ENCODE peak calls at places on chromosomes 7 and 10, in four cellular contexts. C is hippocampal formation, O is GM12892, E is neural crest cell. F is an unnamed sample.

GRCh38 chr10:112519129-112519761 is 72.2 kb downstream of the VTI1A start:
- DNase-seq in C (no peak), O (no peak), E (no peak), F (no peak)

GRCh38 chr10:118773041-118773440 is 18.3 kb upstream of the CACUL1 start:
- DNase-seq in C (no peak), O (no peak), E (no peak), F (no peak)

GRCh38 chr10:73094249-73094850 is 2.3 kb downstream of the P4HA1 start:
- DNase-seq in C (no peak), O (no peak), E (no peak), F (no peak)

GRCh38 chr10:33201971-33202370 is 132.5 kb downstream of the NRP1 start:
- DNase-seq in C (no peak), O (no peak), E (no peak), F (no peak)

GRCh38 chr10:31582365-31583052 is 263.5 kb downstream of the ZEB1 start:
- DNase-seq in C (no peak), O (no peak), E (no peak), F (no peak)

GRCh38 chr7:27154901-27155815 is 1.3 kb downstream of the HOXA7 start:
- DNase-seq in C (no peak), O (no peak), E (no peak), F (no peak)

GRCh38 chr10:8688881-8689280 is 634.4 kb downstream of the GATA3 start:
- DNase-seq in C (no peak), O (no peak), E (no peak), F (no peak)

GRCh38 chr10:99768430-99769011 is 13.9 kb upstream of the ABCC2 start:
- DNase-seq in C (no peak), O (no peak), E (no peak), F (no peak)

GRCh38 chr7:33882040-33882800 is 23.1 kb upstream of the BMPER start:
- DNase-seq in C (no peak), O (no peak), E (no peak), F (no peak)

GRCh38 chr10:55630491-55631056 is 730.5 kb downstream of the ZWINT start:
- DNase-seq in C (no peak), O (no peak), E (peak), F (no peak)

GRCh38 chr10:91974960-91975359 is 51.4 kb downstream of the BTAF1 start:
- DNase-seq in C (no peak), O (no peak), E (no peak), F (no peak)

GRCh38 chr10:51700228-51700835 is 937 bp upstream of the CSTF2T start:
- DNase-seq in C (no peak), O (no peak), E (no peak), F (no peak)

GRCh38 chr7:112449353-112449752 is 907 bp upstream of the IFRD1 start:
- DNase-seq in C (no peak), O (no peak), E (no peak), F (no peak)

GRCh38 chr7:140349172-140349771 is 49.1 kb downstream of the SLC37A3 start:
- DNase-seq in C (peak), O (no peak), E (no peak), F (no peak)

GRCh38 chr10:112215342-112215774 is 31.8 kb upstream of the GPAM start:
- DNase-seq in C (no peak), O (no peak), E (no peak), F (no peak)

GRCh38 chr7:353746-354325 is 63.9 kb downstream of the FOXL3 start:
- DNase-seq in C (no peak), O (no peak), E (no peak), F (no peak)

GRCh38 chr10:112687647-112688046 is 240.6 kb downstream of the VTI1A start:
- DNase-seq in C (no peak), O (no peak), E (no peak), F (no peak)

GRCh38 chr7:954330-955238 is at the start of gene ADAP1:
- DNase-seq in C (peak), O (peak), E (peak), F (peak)

GRCh38 chr7:111137296-111138195 is 46.6 kb downstream of the LRRN3 start:
- DNase-seq in C (no peak), O (no peak), E (no peak), F (no peak)

GRCh38 chr10:93859049-93859655 is 34.6 kb upstream of the SLC35G1 start:
- DNase-seq in C (no peak), O (no peak), E (no peak), F (no peak)

GRCh38 chr10:128969551-128969950 is 497.5 kb upstream of the MGMT start:
- DNase-seq in C (no peak), O (no peak), E (no peak), F (no peak)

GRCh38 chr7:95295399-95295798 is 28.9 kb downstream of the PON1 start:
- DNase-seq in C (no peak), O (no peak), E (no peak), F (no peak)

GRCh38 chr7:75702515-75702914 is 36.2 kb downstream of the HIP1 start:
- DNase-seq in C (no peak), O (no peak), E (no peak), F (no peak)

GRCh38 chr7:126166645-126167044 is 1086.1 kb downstream of the GRM8 start:
- DNase-seq in C (no peak), O (no peak), E (no peak), F (no peak)

GRCh38 chr10:32713560-32713959 is 244.5 kb downstream of the ITGB1 start:
- DNase-seq in C (no peak), O (no peak), E (no peak), F (no peak)

GRCh38 chr10:63491558-63492316 is 26.0 kb upstream of the JMJD1C start:
- DNase-seq in C (no peak), O (no peak), E (no peak), F (no peak)

GRCh38 chr7:90298145-90299038 is 22.7 kb downstream of the FAM237B start:
- DNase-seq in C (peak), O (no peak), E (no peak), F (no peak)

GRCh38 chr10:102629661-102630614 is 14.3 kb upstream of the TRIM8 start:
- DNase-seq in C (no peak), O (no peak), E (no peak), F (no peak)

GRCh38 chr7:92696584-92696983 is 106.4 kb upstream of the FAM133B start:
- DNase-seq in C (no peak), O (no peak), E (no peak), F (no peak)

GRCh38 chr10:103692421-103693069 is 162.8 kb downstream of the SH3PXD2A start:
- DNase-seq in C (no peak), O (peak), E (no peak), F (peak)

GRCh38 chr10:122236690-122237306 is 34.3 kb upstream of the BTBD16 start:
- DNase-seq in C (no peak), O (no peak), E (no peak), F (no peak)

GRCh38 chr10:49398000-49398861 is 2.3 kb upstream of the DRGX start:
- DNase-seq in C (no peak), O (peak), E (peak), F (peak)

GRCh38 chr10:60643874-60644273 is 134.4 kb upstream of the CDK1 start:
- DNase-seq in C (no peak), O (no peak), E (no peak), F (no peak)